ENCODE peak calls at places on chromosome 9, in nine cellular contexts. O is GM23338; H is CD4-positive, CD25-positive, alpha-beta regulatory T cell; Q is A549; P is fibroblast of lung; G is left ventricle myocardium inferior; E is CD8-positive, alpha-beta T cell; D is effector memory CD4-positive, alpha-beta T cell; U is cardiac muscle cell. C is an unnamed sample.

GRCh38 chr9:13278023-13278367 is 1.5 kb downstream of the MPDZ start:
- DNase-seq in Q (no peak), E (no peak), U (no peak), D (no peak), H (no peak), O (no peak), P (peak; percentile 86), G (no peak), C (no peak)

GRCh38 chr9:134167530-134167931 is 3.2 kb upstream of the RNU6ATAC start:
- DNase-seq in P (peak; percentile 66), O (no peak), H (no peak), U (no peak), Q (peak; percentile 19), G (no peak), D (no peak), E (no peak), C (peak; percentile 66)

GRCh38 chr9:133141833-133142594 is 21.0 kb upstream of the RALGDS start:
- DNase-seq in P (no peak), D (peak; percentile 83), G (peak; percentile 79), E (peak; percentile 83), O (no peak), U (no peak), Q (no peak), H (peak; percentile 83), C (no peak)

GRCh38 chr9:134054891-134055811 is 12.7 kb downstream of the BRD3 start:
- DNase-seq in P (no peak), Q (no peak), O (no peak), D (no peak), U (no peak), H (no peak), G (peak; percentile 10), E (no peak), C (no peak)

GRCh38 chr9:110152704-110153374 is 55.1 kb downstream of the C9orf152 start:
- DNase-seq in O (peak; percentile 87), D (no peak), P (peak; percentile 50), H (peak; percentile 36), G (no peak), Q (peak; percentile 42), U (peak; percentile 74), E (no peak), C (no peak)

GRCh38 chr9:119868694-119869093 is 499.5 kb upstream of the BRINP1 start:
- DNase-seq in H (no peak), Q (no peak), O (no peak), E (no peak), G (no peak), U (no peak), P (no peak), D (no peak), C (peak; percentile 13)

GRCh38 chr9:115127191-115127817 is 9.3 kb upstream of the TNC start:
- DNase-seq in P (peak; percentile 92), U (no peak), Q (no peak), E (no peak), O (no peak), D (no peak), G (no peak), H (no peak), C (no peak)

GRCh38 chr9:136079211-136079915 is 15.7 kb downstream of the NACC2 start:
- DNase-seq in H (no peak), Q (no peak), D (no peak), U (no peak), O (no peak), G (no peak), P (no peak), E (no peak), C (no peak)

GRCh38 chr9:6243746-6244145 is 28.1 kb downstream of the IL33 start:
- DNase-seq in G (no peak), P (peak; percentile 70), E (no peak), O (no peak), H (no peak), D (no peak), U (no peak), Q (no peak), C (peak; percentile 59)

GRCh38 chr9:89941875-89942274 is 337.1 kb downstream of the GADD45G start:
- DNase-seq in U (no peak), H (no peak), G (no peak), E (no peak), D (no peak), Q (peak; percentile 19), P (peak; percentile 99), O (no peak), C (peak; percentile 34)

GRCh38 chr9:136661641-136662325 is 933 bp upstream of the EGFL7 start:
- DNase-seq in G (no peak), D (no peak), U (no peak), P (no peak), H (no peak), Q (no peak), O (no peak), E (no peak), C (no peak)

GRCh38 chr9:96109718-96110351 is 192.1 kb downstream of the HSD17B3 start:
- DNase-seq in P (peak; percentile 70), Q (no peak), U (no peak), D (no peak), G (no peak), H (no peak), E (no peak), O (no peak), C (no peak)

GRCh38 chr9:87793292-87793691 is 67.4 kb downstream of the CTSL start:
- DNase-seq in P (peak; percentile 83), O (no peak), Q (peak; percentile 93), D (no peak), E (no peak), H (no peak), U (no peak), G (no peak), C (no peak)

GRCh38 chr9:127967151-127967809 is 13.5 kb downstream of the EEIG1 start:
- DNase-seq in Q (no peak), D (no peak), G (peak; percentile 15), E (no peak), H (no peak), O (no peak), P (no peak), U (no peak), C (no peak)

GRCh38 chr9:127968046-127968445 is 12.7 kb downstream of the EEIG1 start:
- DNase-seq in E (no peak), D (no peak), P (peak; percentile 80), G (peak; percentile 13), O (no peak), H (no peak), U (no peak), Q (peak; percentile 82), C (no peak)

GRCh38 chr9:127965953-127966352 is 14.8 kb downstream of the EEIG1 start:
- DNase-seq in U (no peak), D (no peak), G (no peak), O (no peak), Q (no peak), P (no peak), H (no peak), E (no peak), C (no peak)

GRCh38 chr9:127968717-127969383 is 11.9 kb downstream of the EEIG1 start:
- DNase-seq in U (no peak), P (peak; percentile 92), G (peak; percentile 80), E (no peak), O (no peak), H (no peak), Q (peak; percentile 75), D (no peak), C (no peak)

GRCh38 chr9:127966416-127967150 is 14.2 kb downstream of the EEIG1 start:
- DNase-seq in O (no peak), U (no peak), P (no peak), Q (no peak), H (no peak), G (peak; percentile 7), D (no peak), E (no peak), C (no peak)
- H3K4me1 ChIP-seq in O (peaks cover 33% of the 10 kb centered on the region), U (peaks cover 41% of the 10 kb centered on the region), P (peaks cover 48% of the 10 kb centered on the region), Q (peaks cover 94% of the 10 kb centered on the region), H (peaks cover 98% of the 10 kb centered on the region), G (peaks cover 93% of the 10 kb centered on the region), D (peaks cover 94% of the 10 kb centered on the region), E (peaks cover 98% of the 10 kb centered on the region), C (peaks cover 28% of the 10 kb centered on the region)

DNA sequence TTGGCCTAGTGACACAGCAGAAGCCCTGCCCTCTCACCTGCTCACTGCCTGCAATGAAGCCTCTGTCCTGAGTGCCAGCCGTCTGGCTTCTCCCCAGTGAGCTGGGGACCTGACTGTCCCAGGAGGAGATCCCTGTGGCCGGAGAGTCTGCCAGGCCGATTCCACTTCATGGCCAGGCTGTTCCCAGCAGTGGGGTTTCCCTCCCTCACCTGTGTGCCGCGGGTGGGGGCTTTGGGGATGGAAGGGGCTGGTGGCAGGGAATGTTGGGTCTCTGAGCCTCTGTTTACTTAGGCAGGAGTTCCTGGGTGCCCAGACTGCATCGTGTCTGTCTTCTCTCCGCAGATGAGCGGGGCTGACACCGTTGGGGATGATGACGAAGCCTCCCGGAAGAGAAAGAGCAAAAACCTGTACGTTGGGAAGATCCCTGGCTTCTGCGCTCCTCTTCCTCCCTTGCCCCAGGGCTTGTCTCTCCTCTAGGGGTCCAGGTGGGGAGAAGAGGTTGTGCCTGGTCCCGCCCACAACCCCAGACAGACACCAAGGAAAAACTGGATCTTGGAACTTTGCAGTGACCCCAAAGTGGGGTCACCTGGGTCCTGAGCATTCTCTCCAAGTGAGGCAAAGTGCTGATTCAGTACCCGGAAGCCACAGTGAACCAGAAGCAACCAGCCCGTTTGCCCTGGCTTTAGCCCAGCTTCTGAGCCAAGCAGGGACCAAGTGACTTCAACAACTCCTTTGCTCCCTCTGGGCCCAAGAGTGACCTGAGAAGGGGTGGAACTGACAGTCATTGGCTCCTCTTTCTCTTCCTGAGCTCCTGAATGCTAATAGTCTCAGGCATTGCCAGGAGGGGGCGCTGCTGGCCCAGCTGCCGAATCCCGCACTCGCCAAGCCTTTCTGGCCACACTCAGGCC is 127.7 kb downstream of the RGS3 start:
- DNase-seq in U (peak; percentile 86), Q (peak; percentile 77), O (peak; percentile 92), G (peak; percentile 85), H (peak; percentile 25), P (peak; percentile 50), E (no peak), D (no peak), C (peak; percentile 69)
- H3K4me1 ChIP-seq in U (peaks cover 32% of the 10 kb centered on the region), Q (peaks cover 21% of the 10 kb centered on the region), O (peaks cover 20% of the 10 kb centered on the region), G (peaks cover 97% of the 10 kb centered on the region), H (peaks cover 12% of the 10 kb centered on the region), P (peaks cover 13% of the 10 kb centered on the region), E (peaks cover 6% of the 10 kb centered on the region), D (peaks cover 13% of the 10 kb centered on the region), C (peaks cover 29% of the 10 kb centered on the region)

DNA sequence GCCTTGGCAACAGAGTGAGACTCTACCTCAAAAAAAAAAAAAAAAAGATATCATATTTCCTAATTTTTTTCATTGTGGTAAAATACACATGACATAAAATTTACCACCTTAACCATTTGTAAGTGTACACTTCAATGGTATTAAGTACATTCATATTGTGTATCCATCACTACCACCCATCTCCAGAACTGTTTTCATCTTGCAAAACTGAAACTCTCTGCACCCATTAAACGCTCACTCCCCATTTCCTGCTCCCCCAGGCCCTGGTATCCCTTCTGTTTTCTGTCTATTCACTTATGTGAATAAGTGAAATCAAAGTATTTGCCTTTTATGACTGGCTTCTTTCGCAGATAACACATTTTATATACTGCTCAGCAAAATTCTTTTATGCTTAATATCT is 12.8 kb downstream of the LRRC8A start:
- DNase-seq in D (no peak), U (no peak), E (no peak), H (no peak), Q (no peak), O (no peak), P (no peak), G (no peak), C (no peak)
- H3K4me1 ChIP-seq in D (peaks cover 54% of the 10 kb centered on the region), U (no peaks in the 10 kb centered on the region), E (peaks cover 71% of the 10 kb centered on the region), H (peaks cover 77% of the 10 kb centered on the region), Q (peaks cover 39% of the 10 kb centered on the region), O (peaks cover 11% of the 10 kb centered on the region), P (peaks cover 19% of the 10 kb centered on the region), G (peaks cover 75% of the 10 kb centered on the region), C (peaks cover 36% of the 10 kb centered on the region)

DNA sequence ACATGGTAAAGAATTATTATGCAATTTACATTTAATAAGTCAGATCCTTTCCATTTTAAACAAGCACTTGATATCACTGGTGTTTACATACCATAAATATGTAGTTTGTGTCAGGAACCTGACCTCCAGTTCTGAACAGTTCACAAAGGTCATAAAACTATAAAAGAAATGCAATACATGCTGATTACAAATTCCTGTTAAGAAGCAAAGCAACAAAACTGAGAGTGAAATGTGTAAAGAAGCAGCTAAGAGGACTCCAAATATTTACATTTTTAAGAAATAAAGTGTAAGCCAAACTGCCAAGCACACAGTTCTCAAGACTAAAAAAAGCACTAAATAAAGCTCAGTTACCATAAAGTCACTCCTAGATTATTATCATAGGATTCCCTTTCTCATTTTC is 17.4 kb upstream of the SCAI start:
- DNase-seq in Q (no peak), H (no peak), P (no peak), U (no peak), E (no peak), G (no peak), D (no peak), O (no peak), C (no peak)
- H3K4me1 ChIP-seq in Q (peaks cover 22% of the 10 kb centered on the region), H (no peaks in the 10 kb centered on the region), P (no peaks in the 10 kb centered on the region), U (no peaks in the 10 kb centered on the region), E (no peaks in the 10 kb centered on the region), G (peaks cover 16% of the 10 kb centered on the region), D (no peaks in the 10 kb centered on the region), O (no peaks in the 10 kb centered on the region), C (no peaks in the 10 kb centered on the region)